ENCODE peak calls at places on chromosomes 11 and 22, in nine cellular contexts. Y is cardiac fibroblast, C is epithelial cell of esophagus, G is endothelial cell, P is nephron progenitor cell, W is kidney, X is HFFc6, Z is CD14-positive monocyte, F is PC-9. V is an unnamed sample.

GRCh38 chr22:43235445-43236400 is 48.8 kb upstream of the TTLL12 start:
- DNase-seq in F (no peak), Z (no peak), P (no peak), G (no peak), W (no peak), C (no peak), X (no peak), Y (no peak), V (no peak)

GRCh38 chr11:76742912-76743311 is 40.2 kb upstream of the TSKU start:
- DNase-seq in Z (no peak), C (no peak), F (no peak), Y (no peak), X (no peak), G (no peak), P (no peak), W (no peak), V (no peak)

GRCh38 chr11:8015753-8016239 is 28.7 kb downstream of the EIF3F start:
- DNase-seq in Y (no peak), P (no peak), Z (no peak), C (no peak), F (no peak), G (no peak), W (no peak), X (peak), V (no peak)

GRCh38 chr11:64122411-64123101 is 43.4 kb downstream of the MACROD1 start:
- DNase-seq in Z (no peak), C (no peak), P (no peak), F (no peak), X (no peak), Y (no peak), G (no peak), W (peak), V (no peak)

GRCh38 chr11:11543656-11544055 is 78.1 kb downstream of the GALNT18 start:
- DNase-seq in X (no peak), P (no peak), F (no peak), C (no peak), Z (no peak), G (no peak), Y (no peak), W (no peak), V (no peak)

GRCh38 chr11:78313181-78313788 is 104.3 kb downstream of the GAB2 start:
- DNase-seq in G (no peak), X (peak), W (no peak), Z (no peak), C (peak), P (no peak), F (peak), Y (peak), V (no peak)

GRCh38 chr11:8206251-8207079 is 37.6 kb upstream of the RIC3 start:
- DNase-seq in W (peak), F (no peak), P (no peak), Z (no peak), X (no peak), Y (peak), G (peak), C (no peak), V (no peak)

GRCh38 chr11:116033931-116034553 is 529.8 kb upstream of the CADM1 start:
- DNase-seq in G (no peak), Y (no peak), P (no peak), C (no peak), W (no peak), X (no peak), F (no peak), Z (no peak), V (no peak)

GRCh38 chr11:2363816-2364370 is 13.2 kb upstream of the CD81 start:
- DNase-seq in F (no peak), X (no peak), C (no peak), Z (no peak), G (no peak), P (no peak), Y (no peak), W (no peak), V (no peak)

GRCh38 chr11:86724137-86724536 is 51.7 kb upstream of the ME3 start:
- DNase-seq in W (no peak), X (no peak), P (no peak), C (peak), G (no peak), Z (no peak), Y (no peak), F (peak), V (no peak)

GRCh38 chr11:20363500-20364411 is at the start of gene HTATIP2:
- DNase-seq in G (peak), X (no peak), P (peak), F (peak), Y (peak), Z (peak), W (peak), C (peak), V (no peak)

GRCh38 chr11:10301656-10302293 is 3.1 kb upstream of the ADM start:
- DNase-seq in Z (no peak), X (peak), G (no peak), P (no peak), Y (peak), C (peak), W (no peak), F (peak), V (no peak)

GRCh38 chr11:57791321-57792059 is 29.9 kb downstream of the CTNND1 start:
- DNase-seq in G (no peak), X (no peak), Z (no peak), C (no peak), Y (no peak), W (peak), P (no peak), F (no peak), V (no peak)

GRCh38 chr11:95282337-95282751 is 51.3 kb upstream of the SESN3 start:
- DNase-seq in C (peak), Y (peak), F (no peak), Z (no peak), X (no peak), G (no peak), W (no peak), P (no peak), V (no peak)

GRCh38 chr22:32661296-32661695 is 140.2 kb upstream of the TIMP3 start:
- DNase-seq in P (no peak), Z (no peak), G (no peak), F (no peak), W (peak), C (peak), Y (peak), X (peak), V (no peak)

GRCh38 chr11:69327741-69328191 is 33.8 kb downstream of the MYEOV start:
- DNase-seq in F (no peak), X (no peak), W (no peak), G (no peak), P (no peak), Z (no peak), Y (no peak), C (no peak), V (no peak)

GRCh38 chr22:17161991-17162390 is 2.9 kb upstream of the HDHD5 start:
- DNase-seq in Z (no peak), F (no peak), C (no peak), P (no peak), G (no peak), Y (no peak), X (no peak), W (no peak), V (no peak)

GRCh38 chr11:104813532-104813931 is 84.7 kb downstream of the CASP12 start:
- DNase-seq in G (no peak), X (no peak), Z (no peak), C (peak), Y (no peak), F (no peak), P (no peak), W (no peak), V (no peak)

DNA sequence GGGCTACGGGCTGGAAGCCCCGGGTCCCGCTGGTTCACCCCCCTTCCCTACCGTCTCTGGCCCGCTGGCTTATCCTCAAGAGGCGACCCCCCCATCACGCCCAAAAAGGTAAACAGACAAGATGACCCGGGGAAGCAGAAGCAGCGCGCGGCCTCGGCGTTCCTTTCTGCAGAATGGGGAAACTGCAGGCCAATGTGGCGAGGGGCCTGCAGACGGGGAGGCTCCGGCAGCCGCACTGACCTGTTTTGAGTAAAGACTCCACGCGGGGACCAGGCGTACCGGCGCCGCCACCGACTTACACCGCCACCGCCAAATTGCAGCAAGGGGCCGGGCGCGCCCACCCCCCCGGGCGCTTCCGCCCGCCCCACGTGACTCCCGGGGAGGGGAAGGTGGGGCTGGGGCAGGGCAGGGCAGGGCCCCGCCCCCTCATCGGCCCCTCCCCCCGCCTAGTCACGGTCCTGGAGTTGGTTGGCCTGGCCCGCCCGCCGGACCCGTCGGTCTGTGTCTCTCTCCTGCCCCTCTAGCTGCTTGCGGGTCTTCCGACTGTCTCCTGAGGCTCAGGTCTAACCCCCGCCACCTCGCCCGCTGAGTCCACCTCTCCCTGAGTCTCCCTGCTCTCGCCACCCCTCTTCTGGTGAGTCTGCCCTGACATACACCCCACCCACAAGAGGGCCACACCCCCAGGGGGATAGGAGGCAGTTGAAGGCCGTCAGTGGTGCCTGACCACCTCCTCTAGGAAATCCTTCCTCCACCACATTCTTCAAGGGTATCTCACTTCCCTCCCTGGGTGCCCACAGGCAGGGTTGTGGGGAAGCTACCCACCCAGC is at the start of gene ARAP1:
- DNase-seq in P (peak), Z (peak), C (peak), W (peak), Y (peak), F (peak), X (peak), G (peak), V (peak)
- TF ChIP-seq CTCF in P (no peak), Z (no peak), C (no peak), W (no peak), Y (no peak), F (no peak), X (no peak), G (no peak), V (no peak)

GRCh38 chr11:44453871-44454270 is 111.6 kb upstream of the CD82 start:
- DNase-seq in C (no peak), Y (no peak), G (no peak), W (no peak), X (no peak), Z (no peak), P (no peak), F (no peak), V (no peak)

GRCh38 chr11:44456544-44457270 is 108.8 kb upstream of the CD82 start:
- DNase-seq in C (peak), X (peak), F (no peak), G (peak), W (no peak), Z (no peak), P (no peak), Y (no peak), V (no peak)

GRCh38 chr11:44454686-44455085 is 110.8 kb upstream of the CD82 start:
- DNase-seq in W (no peak), P (no peak), F (no peak), X (no peak), G (no peak), Y (no peak), C (no peak), Z (no peak), V (no peak)

GRCh38 chr11:44451706-44452105 is 113.8 kb upstream of the CD82 start:
- DNase-seq in X (no peak), F (no peak), Z (no peak), C (no peak), Y (no peak), P (no peak), W (no peak), G (no peak), V (no peak)

DNA sequence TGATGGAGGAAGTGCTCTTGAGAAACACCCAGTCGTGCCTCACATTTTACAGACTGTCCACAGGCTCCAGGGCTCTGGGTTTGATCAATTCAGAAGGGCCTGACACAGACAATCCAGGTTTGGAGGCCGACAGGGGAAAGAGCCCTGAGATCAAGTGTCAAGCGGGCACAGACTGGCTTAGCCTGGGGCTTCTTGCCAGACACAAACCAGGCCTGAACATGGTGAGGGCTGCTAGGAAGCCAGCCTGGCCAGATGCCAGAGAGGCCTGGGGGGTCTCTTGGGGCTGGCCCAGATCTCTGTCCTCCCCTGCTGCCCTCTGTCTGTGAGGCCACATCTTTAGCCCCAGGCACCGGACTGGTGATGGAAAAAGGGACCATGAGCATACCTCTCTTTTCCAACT is 112.2 kb upstream of the CD82 start:
- DNase-seq in X (no peak), G (no peak), W (no peak), C (no peak), Y (no peak), F (no peak), Z (no peak), P (no peak), V (no peak)
- TF ChIP-seq CTCF in X (no peak), G (no peak), W (no peak), C (no peak), Y (no peak), F (no peak), Z (no peak), P (no peak), V (no peak)

DNA sequence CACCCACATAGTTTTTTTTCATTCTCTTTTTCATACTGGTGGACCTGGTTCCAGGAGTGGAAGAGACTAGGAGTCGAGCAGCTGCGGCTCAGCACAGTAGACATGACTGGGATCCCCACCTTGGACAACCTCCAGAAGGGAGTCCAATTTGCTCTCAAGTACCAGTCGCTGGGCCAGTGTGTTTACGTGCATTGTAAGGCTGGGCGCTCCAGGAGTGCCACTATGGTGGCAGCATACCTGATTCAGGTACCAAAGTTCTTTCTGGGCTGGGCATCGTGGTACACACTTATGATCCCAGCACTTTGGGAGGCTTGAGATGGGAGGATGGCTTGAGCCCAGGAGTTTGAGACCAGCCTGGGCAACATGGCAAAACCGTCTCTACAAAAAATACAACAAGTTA is 4.2 kb downstream of the PTPMT1 start:
- DNase-seq in G (no peak), Y (no peak), C (no peak), P (no peak), F (no peak), X (no peak), Z (no peak), W (no peak), V (no peak)
- TF ChIP-seq CTCF in G (no peak), Y (no peak), C (no peak), P (no peak), F (no peak), X (no peak), Z (no peak), W (no peak), V (no peak)

DNA sequence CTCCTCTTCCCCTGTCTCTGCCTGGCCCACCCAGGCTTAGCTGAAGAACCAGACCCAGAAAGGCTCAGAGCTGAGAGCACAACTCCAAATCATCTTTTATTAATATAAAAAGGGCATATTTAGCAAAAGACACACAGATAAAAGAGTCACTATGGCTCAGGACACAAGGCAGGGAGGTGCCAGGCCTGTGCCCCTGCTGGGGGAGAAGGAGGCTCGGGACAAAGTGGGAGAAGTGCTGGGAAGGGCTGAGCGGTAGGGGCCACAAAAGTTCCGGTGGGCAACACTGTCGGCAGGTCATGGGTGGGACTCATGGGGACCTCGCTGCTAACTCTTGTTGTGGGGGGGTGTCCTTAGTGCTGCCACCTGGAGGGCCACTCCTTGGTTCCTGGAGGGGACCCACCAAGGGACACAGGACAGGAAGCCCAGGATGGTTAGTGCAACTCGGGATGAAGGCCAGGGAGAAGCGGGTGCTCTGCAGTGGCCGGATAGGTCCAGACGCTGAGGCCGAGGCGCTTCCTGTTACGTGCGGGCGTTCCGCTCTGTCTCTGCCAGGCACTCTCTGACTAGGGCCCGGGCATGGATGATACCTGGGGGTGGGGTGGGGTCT is 1.4 kb upstream of the PITPNM1 start:
- DNase-seq in Y (no peak), P (no peak), X (no peak), Z (no peak), C (no peak), W (peak), G (no peak), F (no peak), V (no peak)
- TF ChIP-seq CTCF in Y (no peak), P (no peak), X (peak), Z (peak), C (no peak), W (no peak), G (peak), F (peak), V (no peak)

GRCh38 chr11:113181094-113181493 is 133.3 kb upstream of the TTC12 start:
- DNase-seq in X (no peak), C (no peak), Z (no peak), F (no peak), Y (no peak), W (no peak), P (no peak), G (no peak), V (no peak)
- TF ChIP-seq CTCF in X (no peak), C (no peak), Z (no peak), F (no peak), Y (no peak), W (no peak), P (no peak), G (no peak), V (no peak)

GRCh38 chr11:70502677-70503076 is 104.3 kb downstream of the CTTN start:
- DNase-seq in Z (no peak), W (peak), X (no peak), P (no peak), C (no peak), Y (no peak), F (no peak), G (no peak), V (no peak)

GRCh38 chr11:70505331-70505731 is 107.0 kb downstream of the CTTN start:
- DNase-seq in Y (no peak), G (no peak), Z (no peak), F (no peak), W (peak), P (no peak), X (no peak), C (no peak), V (no peak)

GRCh38 chr11:70503201-70503877 is 105.0 kb downstream of the CTTN start:
- DNase-seq in W (peak), P (no peak), Y (no peak), F (no peak), X (no peak), Z (no peak), C (no peak), G (no peak), V (no peak)

GRCh38 chr11:70504246-70505020 is 106.1 kb downstream of the CTTN start:
- DNase-seq in W (peak), C (no peak), P (no peak), F (no peak), G (no peak), X (no peak), Y (no peak), Z (no peak), V (no peak)

GRCh38 chr11:70503878-70504240 is 105.5 kb downstream of the CTTN start:
- DNase-seq in Z (no peak), P (no peak), F (no peak), Y (no peak), G (peak), W (peak), C (no peak), X (no peak), V (no peak)
- TF ChIP-seq CTCF in Z (no peak), P (peak), F (peak), Y (no peak), G (no peak), W (no peak), C (no peak), X (peak), V (peak)

GRCh38 chr11:14193644-14194043 is 165.3 kb downstream of the RRAS2 start:
- DNase-seq in G (no peak), P (no peak), Y (no peak), F (no peak), W (no peak), X (no peak), Z (no peak), C (no peak), V (no peak)

GRCh38 chr11:14189874-14190273 is 169.1 kb downstream of the RRAS2 start:
- DNase-seq in X (no peak), C (no peak), G (no peak), Y (peak), F (no peak), P (no peak), Z (no peak), W (no peak), V (no peak)

GRCh38 chr11:14186376-14186775 is 172.6 kb downstream of the RRAS2 start:
- DNase-seq in W (no peak), G (no peak), C (no peak), Z (no peak), F (no peak), Y (peak), X (no peak), P (no peak), V (no peak)

GRCh38 chr11:14185461-14185860 is 173.5 kb downstream of the RRAS2 start:
- DNase-seq in Z (no peak), X (no peak), Y (no peak), C (no peak), G (no peak), W (no peak), F (no peak), P (no peak), V (no peak)

DNA sequence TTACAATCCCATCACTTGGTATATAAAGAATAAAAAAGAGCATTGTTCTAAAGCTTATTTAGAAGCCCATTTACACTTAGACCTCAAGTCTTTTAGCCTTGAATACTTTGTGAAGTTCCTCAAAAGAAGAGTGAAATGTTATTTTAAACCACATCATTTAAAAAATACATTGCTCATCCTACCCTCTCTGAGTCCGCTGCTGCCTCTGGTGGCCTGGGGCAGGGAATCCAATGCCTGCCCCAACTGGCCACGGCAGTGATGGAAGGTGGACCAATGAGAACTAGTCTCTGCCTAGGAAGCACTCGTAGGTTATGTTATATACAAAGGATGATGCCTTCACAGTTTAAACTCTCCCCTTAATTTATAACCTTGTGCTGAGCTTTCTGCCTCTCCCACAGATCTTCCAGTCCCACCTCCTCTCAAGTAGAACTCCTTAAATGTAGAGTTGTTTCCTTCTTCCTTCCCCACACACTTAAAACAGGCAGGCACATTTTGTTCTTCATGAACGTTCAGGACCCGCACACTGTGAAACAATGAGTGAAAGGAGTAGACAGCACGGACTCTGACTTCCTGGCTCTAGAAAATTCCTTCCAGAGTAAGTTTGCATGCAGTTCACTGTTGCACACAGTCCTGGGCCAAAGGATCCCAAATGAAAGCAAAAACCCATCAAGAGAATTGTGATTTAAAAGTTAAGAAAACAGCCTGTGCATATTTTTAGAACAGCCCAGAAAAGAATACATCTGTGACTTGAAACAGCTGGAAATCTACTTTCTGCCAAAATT is 167.8 kb downstream of the RRAS2 start:
- DNase-seq in P (no peak), C (no peak), G (no peak), Z (no peak), X (no peak), Y (peak), W (no peak), F (no peak), V (no peak)
- TF ChIP-seq CTCF in P (no peak), C (no peak), G (no peak), Z (no peak), X (no peak), Y (no peak), W (no peak), F (no peak), V (no peak)